ENCODE peak calls at places on chromosomes 11 and 22, in four cellular contexts. V is GM23338, Y is tibial nerve, K is heart left ventricle. D is an unnamed sample.

GRCh38 chr11:68965901-68966868 is 14.6 kb downstream of the MRGPRD start:
- DNase-seq in V (no peak), Y (no peak), K (no peak), D (no peak)

GRCh38 chr11:47991266-47991830 is 11.0 kb downstream of the PTPRJ start:
- DNase-seq in V (peak; percentile 60), Y (no peak), K (peak; percentile 64), D (peak; percentile 41)

GRCh38 chr22:30969532-30970355 is 679 bp downstream of the TUG1 start:
- DNase-seq in V (peak; percentile 59), Y (no peak), K (peak; percentile 56), D (peak; percentile 80)

GRCh38 chr11:82936261-82936660 is 34.7 kb downstream of the DDIAS start:
- DNase-seq in V (no peak), Y (no peak), K (no peak), D (no peak)

GRCh38 chr11:3635641-3636375 is 6.0 kb downstream of the ART5 start:
- DNase-seq in V (no peak), Y (no peak), K (no peak), D (peak; percentile 16)

GRCh38 chr22:36317658-36318271 is 64.8 kb downstream of the APOL1 start:
- DNase-seq in V (no peak), Y (no peak), K (no peak), D (no peak)

GRCh38 chr11:76626921-76627391 is 43.6 kb downstream of the LRRC32 start:
- DNase-seq in V (no peak), Y (no peak), K (no peak), D (no peak)

GRCh38 chr22:24564376-24565058 is 8.7 kb downstream of the SNRPD3 start:
- DNase-seq in V (no peak), Y (no peak), K (peak; percentile 67), D (no peak)

GRCh38 chr11:58509730-58510129 is 1.8 kb upstream of the OR5B21 start:
- DNase-seq in V (no peak), Y (no peak), K (no peak), D (no peak)

GRCh38 chr11:57402188-57403066 is 12.0 kb upstream of the PRG2 start:
- DNase-seq in V (no peak), Y (no peak), K (no peak), D (no peak)

GRCh38 chr11:59680287-59681154 is 11.7 kb upstream of the PATL1 start:
- DNase-seq in V (peak; percentile 91), Y (peak; percentile 47), K (peak; percentile 56), D (peak; percentile 71)

GRCh38 chr11:15852179-15852578 is 504.2 kb downstream of the SOX6 start:
- DNase-seq in V (peak; percentile 53), Y (no peak), K (no peak), D (peak; percentile 32)

GRCh38 chr22:29483254-29483653 is 3.2 kb downstream of the NEFH start:
- DNase-seq in V (no peak), Y (no peak), K (no peak), D (no peak)

GRCh38 chr11:36131719-36132349 is 157.4 kb downstream of the COMMD9 start:
- DNase-seq in V (peak; percentile 83), Y (peak; percentile 72), K (peak; percentile 57), D (peak; percentile 80)

GRCh38 chr11:130000552-130001176 is 2.0 kb downstream of the PRDM10 start:
- DNase-seq in V (no peak), Y (no peak), K (no peak), D (no peak)

GRCh38 chr11:116736763-116737162 is 36.0 kb downstream of the BUD13 start:
- DNase-seq in V (peak; percentile 64), Y (no peak), K (no peak), D (no peak)

GRCh38 chr11:95659088-95659487 is 130.5 kb downstream of the FAM76B start:
- DNase-seq in V (no peak), Y (no peak), K (no peak), D (no peak)

GRCh38 chr11:71203681-71204080 is 48.7 kb downstream of the SHANK2 start:
- DNase-seq in V (no peak), Y (no peak), K (no peak), D (no peak)

GRCh38 chr22:31750365-31751284 is 693 bp upstream of the PRR14L start:
- DNase-seq in V (no peak), Y (no peak), K (no peak), D (no peak)

GRCh38 chr11:76670475-76671235 is at the start of gene LRRC32:
- DNase-seq in V (peak; percentile 62), Y (no peak), K (peak; percentile 78), D (peak; percentile 93)

DNA sequence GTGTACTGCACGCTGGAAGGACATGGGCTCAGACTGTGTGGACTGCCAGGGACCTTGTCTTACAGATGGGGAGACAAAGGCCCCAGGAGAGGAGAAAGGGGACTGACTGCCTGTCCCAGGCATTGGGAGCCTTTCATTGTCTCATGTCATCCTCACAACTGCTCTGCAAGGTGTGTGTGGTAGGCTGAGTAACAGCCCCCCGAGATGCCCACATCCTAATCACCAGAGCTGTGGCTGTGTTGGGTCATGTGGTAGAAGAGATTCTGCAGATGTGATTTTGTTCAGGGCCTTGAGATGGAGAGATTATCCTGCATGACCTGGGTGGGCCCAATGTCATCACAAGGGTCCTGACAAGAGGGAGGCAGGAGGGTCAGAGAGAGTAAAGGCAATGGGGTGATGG is 39.1 kb downstream of the ARRB1 start:
- DNase-seq in V (no peak), Y (no peak), K (no peak), D (no peak)
- H3K4me3 ChIP-seq in V (no peak overlapping the region), Y (no peak overlapping the region), K (no peak overlapping the region), D (no peak overlapping the region)

GRCh38 chr11:102360681-102361080 is 13.7 kb downstream of the BIRC2 start:
- DNase-seq in V (no peak), Y (no peak), K (no peak), D (no peak)
- H3K36me3 ChIP-seq in V (no peaks in the 10 kb centered on the region), Y (peaks cover 3% of the 10 kb centered on the region), K (peaks cover 3% of the 10 kb centered on the region), D (peaks cover 7% of the 10 kb centered on the region)

GRCh38 chr11:132336781-132337535 is 966.5 kb downstream of the NTM start:
- DNase-seq in V (no peak), Y (no peak), K (no peak), D (no peak)
- H3K4me3 ChIP-seq in V (no peak overlapping the region), Y (no peak overlapping the region), K (no peak overlapping the region), D (no peak overlapping the region)

DNA sequence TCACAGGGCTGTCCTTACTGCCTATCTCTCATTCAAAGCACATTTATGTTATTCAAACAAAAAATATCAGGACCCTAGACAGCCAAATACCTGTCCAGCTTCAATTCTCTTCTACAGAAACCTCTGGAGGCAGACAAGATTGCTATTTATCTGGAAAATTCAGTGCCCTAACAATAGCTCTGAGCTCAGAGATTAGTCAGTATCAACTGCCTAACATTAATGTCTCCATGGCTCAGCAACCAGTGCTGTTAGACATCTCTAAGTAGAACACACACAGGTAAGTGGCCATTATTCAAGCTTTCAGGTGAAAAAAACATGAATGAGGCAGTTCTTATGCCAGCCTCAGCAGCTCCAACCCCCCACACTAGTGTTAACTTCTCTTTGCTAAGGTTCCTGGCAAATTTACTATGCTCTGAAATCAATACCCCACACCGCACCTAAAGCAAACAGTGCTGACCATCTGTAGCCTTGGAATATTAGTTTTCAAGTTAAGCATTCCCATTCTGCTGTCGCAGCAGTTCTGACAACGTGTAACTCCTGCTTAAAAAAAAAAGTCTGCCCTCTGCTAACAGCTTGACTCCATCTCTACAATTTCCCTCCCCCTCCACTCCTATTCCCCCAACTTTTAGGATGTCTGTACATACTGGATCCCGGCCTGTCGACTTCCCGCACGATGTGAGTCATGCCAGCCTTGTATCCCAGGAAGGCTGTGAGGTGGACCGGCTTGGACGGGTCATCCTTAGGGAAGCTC is 1.5 kb downstream of the RPL3 start:
- DNase-seq in V (no peak), Y (no peak), K (no peak), D (no peak)
- H3K36me3 ChIP-seq in V (peaks cover 60% of the 10 kb centered on the region), Y (peaks cover 4% of the 10 kb centered on the region), K (peaks cover 39% of the 10 kb centered on the region), D (peaks cover 54% of the 10 kb centered on the region)

GRCh38 chr22:34897126-34897525 is 168.8 kb upstream of the ISX start:
- DNase-seq in V (no peak), Y (no peak), K (no peak), D (no peak)
- H3K4me3 ChIP-seq in V (no peak overlapping the region), Y (no peak overlapping the region), K (no peak overlapping the region), D (no peak overlapping the region)

DNA sequence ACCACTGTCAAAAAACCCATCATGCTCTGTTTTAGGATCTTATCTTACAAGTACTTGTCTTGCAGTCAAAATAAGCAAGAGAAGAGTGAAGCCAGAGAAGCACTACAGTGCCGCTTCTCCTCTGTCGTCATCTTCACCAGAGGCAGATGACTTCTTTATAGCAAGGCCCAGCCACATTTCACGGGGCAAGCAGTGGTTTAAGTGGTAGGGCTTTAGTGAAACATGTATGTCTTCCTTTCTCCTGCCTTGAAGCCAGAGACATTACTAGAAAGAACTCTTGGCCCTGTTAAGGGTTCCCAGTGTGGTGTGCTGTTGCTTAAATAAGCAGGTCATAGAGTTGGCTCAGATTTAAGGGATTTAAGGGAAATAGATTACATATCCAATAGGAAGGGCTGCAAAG is 42.9 kb upstream of the DEPDC7 start:
- DNase-seq in V (no peak), Y (no peak), K (no peak), D (no peak)
- H3K36me3 ChIP-seq in V (peaks cover 63% of the 10 kb centered on the region), Y (no peaks in the 10 kb centered on the region), K (peaks cover 4% of the 10 kb centered on the region), D (peaks cover 21% of the 10 kb centered on the region)

GRCh38 chr22:20430641-20431519 is 6.7 kb downstream of the SCARF2 start:
- DNase-seq in V (peak; percentile 87), Y (no peak), K (no peak), D (peak; percentile 93)
- H3K4me3 ChIP-seq in V (peak overlapping the region; percentile 48), Y (peak overlapping the region; percentile 31), K (no peak overlapping the region), D (peak overlapping the region; percentile 36)

GRCh38 chr11:85965202-85965601 is 103.7 kb downstream of the PICALM start:
- DNase-seq in V (no peak), Y (no peak), K (no peak), D (no peak)

GRCh38 chr11:85967457-85967856 is 101.4 kb downstream of the PICALM start:
- DNase-seq in V (no peak), Y (no peak), K (no peak), D (no peak)

GRCh38 chr11:85974126-85974525 is 94.8 kb downstream of the PICALM start:
- DNase-seq in V (no peak), Y (no peak), K (no peak), D (no peak)

GRCh38 chr11:85976525-85976924 is 92.4 kb downstream of the PICALM start:
- DNase-seq in V (no peak), Y (no peak), K (no peak), D (no peak)

DNA sequence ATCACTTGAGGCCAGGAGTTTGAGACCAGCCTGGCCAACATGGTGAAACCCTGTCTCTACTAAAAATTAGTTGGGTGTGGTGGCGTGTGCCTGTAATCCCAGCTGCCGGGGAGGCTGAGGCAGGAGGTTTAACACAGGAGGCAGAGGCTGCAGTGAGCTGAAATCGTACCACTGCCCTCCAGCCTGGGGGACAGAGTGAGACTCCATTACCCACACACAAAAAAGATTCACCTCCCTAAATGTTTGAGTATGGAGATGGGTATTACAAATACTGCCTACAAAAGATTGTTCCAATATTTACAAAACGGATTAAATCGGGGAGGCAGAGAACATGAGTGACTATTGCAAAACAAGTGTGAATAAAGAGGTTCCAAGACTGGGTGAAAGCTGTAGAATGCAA is 98.3 kb downstream of the PICALM start:
- DNase-seq in V (no peak), Y (no peak), K (no peak), D (no peak)
- H3K36me3 ChIP-seq in V (peaks cover 4% of the 10 kb centered on the region), Y (no peaks in the 10 kb centered on the region), K (peaks cover 19% of the 10 kb centered on the region), D (no peaks in the 10 kb centered on the region)

DNA sequence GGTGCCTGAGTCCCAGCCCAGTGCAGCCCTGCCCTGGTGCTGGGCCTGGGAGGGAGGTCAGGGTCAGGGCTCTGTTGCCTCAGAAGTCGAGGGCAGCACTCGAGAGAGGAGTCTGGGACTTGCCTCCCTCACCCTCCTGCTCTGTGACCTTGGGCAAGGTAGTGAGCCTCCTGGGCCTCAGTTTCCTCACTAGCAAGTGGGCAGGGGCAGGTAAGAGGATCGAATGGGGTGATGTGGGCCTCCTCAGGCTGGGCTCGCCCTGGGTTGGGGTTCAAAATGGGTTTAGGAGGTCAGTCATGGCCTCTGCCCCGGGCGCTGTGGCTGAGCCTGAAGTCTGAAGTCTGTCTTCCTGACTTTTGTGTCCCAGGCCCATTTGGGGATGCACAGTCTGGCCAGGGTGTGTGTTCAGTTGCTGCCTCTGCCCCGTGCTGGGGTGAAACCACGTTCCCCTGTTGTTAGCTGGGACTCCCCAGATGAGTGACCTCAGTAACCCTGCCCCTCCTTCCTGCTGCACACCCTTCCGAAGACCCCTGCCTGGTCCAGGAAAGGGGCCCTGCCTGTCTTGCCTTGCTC is 40.9 kb upstream of the CELSR1 start:
- DNase-seq in V (no peak), Y (no peak), K (peak; percentile 61), D (no peak)
- H3K4me3 ChIP-seq in V (peak overlapping the region; percentile 67), Y (peak overlapping the region; percentile 91), K (peak overlapping the region; percentile 80), D (peak overlapping the region; percentile 60)

D was measured in H7.